ENCODE peak calls at places on chromosomes 3 and 15, in ten cellular contexts. L, Q, N, G, U, D, C, Y, F and H are unnamed samples.

GRCh38 chr15:83206971-83207621 is 527 bp downstream of the HDGFL3 start:
- DNase-seq in L (peak), Q (no peak), N (peak), G (no peak), U (no peak), D (peak), C (no peak), Y (peak), F (peak), H (peak)

GRCh38 chr3:9056581-9056980 is 93.3 kb upstream of the RAD18 start:
- DNase-seq in L (no peak), Q (no peak), N (no peak), G (no peak), U (no peak), D (no peak), C (no peak), Y (no peak), F (no peak), H (no peak)

GRCh38 chr15:20645956-20646355 is 104.4 kb upstream of the GOLGA6L6 start:
- DNase-seq in L (no peak), Q (peak), N (peak), G (no peak), U (peak), D (peak), C (no peak), Y (no peak), F (peak), H (no peak)

GRCh38 chr3:48314542-48314941 is 18.9 kb downstream of the SPINK8 start:
- DNase-seq in L (no peak), Q (no peak), N (no peak), G (no peak), U (no peak), D (no peak), C (no peak), Y (no peak), F (no peak), H (no peak)

GRCh38 chr15:71916834-71917233 is 106.5 kb downstream of the NR2E3 start:
- DNase-seq in L (no peak), Q (no peak), N (no peak), G (no peak), U (no peak), D (peak), C (no peak), Y (no peak), F (no peak), H (no peak)

GRCh38 chr3:43024183-43024865 is 45.2 kb downstream of the GASK1A start:
- DNase-seq in L (peak), Q (peak), N (no peak), G (no peak), U (no peak), D (peak), C (no peak), Y (no peak), F (no peak), H (no peak)

GRCh38 chr3:168091299-168091852 is 4.3 kb downstream of the GOLIM4 start:
- DNase-seq in L (peak), Q (no peak), N (no peak), G (no peak), U (no peak), D (no peak), C (no peak), Y (no peak), F (no peak), H (no peak)

GRCh38 chr15:66312144-66312543 is 18.8 kb downstream of the DIS3L start:
- DNase-seq in L (no peak), Q (no peak), N (no peak), G (no peak), U (no peak), D (no peak), C (no peak), Y (no peak), F (no peak), H (no peak)

GRCh38 chr3:108505811-108506210 is 4.6 kb downstream of the MYH15 start:
- DNase-seq in L (no peak), Q (no peak), N (no peak), G (no peak), U (no peak), D (no peak), C (no peak), Y (no peak), F (no peak), H (no peak)

GRCh38 chr15:89072277-89072869 is 15.9 kb upstream of the ABHD2 start:
- DNase-seq in L (no peak), Q (no peak), N (no peak), G (no peak), U (no peak), D (no peak), C (no peak), Y (no peak), F (no peak), H (no peak)

GRCh38 chr15:78878356-78878755 is 5.7 kb downstream of the MORF4L1 start:
- DNase-seq in L (no peak), Q (no peak), N (no peak), G (no peak), U (no peak), D (peak), C (no peak), Y (no peak), F (peak), H (no peak)

GRCh38 chr3:128473180-128473519 is 6.5 kb upstream of the DNAJB8 start:
- DNase-seq in L (no peak), Q (no peak), N (no peak), G (no peak), U (no peak), D (no peak), C (no peak), Y (no peak), F (no peak), H (no peak)